ENCODE peak calls at places on chromosome 2, in ten cellular contexts. H, A, F, Y, R, K, L, I, M and T are unnamed samples.

GRCh38 chr2:222568866-222569265 is 87.0 kb downstream of the FARSB start:
- DNase-seq in H (peak; percentile 81), A (no peak), F (peak; percentile 62), Y (no peak), R (no peak), K (no peak), L (no peak), I (no peak), M (no peak), T (no peak)

GRCh38 chr2:169741-170140 is 94.1 kb downstream of the SH3YL1 start:
- DNase-seq in H (no peak), A (no peak), F (no peak), Y (no peak), R (no peak), K (no peak), L (no peak), I (no peak), M (no peak), T (no peak)

GRCh38 chr2:146238254-146238961 is 1606.4 kb upstream of the ACVR2A start:
- DNase-seq in H (no peak), A (no peak), F (no peak), Y (no peak), R (no peak), K (no peak), L (no peak), I (no peak), M (no peak), T (no peak)

GRCh38 chr2:222281495-222281894 is 17.3 kb downstream of the PAX3 start:
- DNase-seq in H (peak; percentile 72), A (no peak), F (no peak), Y (no peak), R (no peak), K (no peak), L (no peak), I (no peak), M (no peak), T (no peak)

GRCh38 chr2:224155896-224156295 is 116.8 kb upstream of the SERPINE2 start:
- DNase-seq in H (peak; percentile 72), A (no peak), F (peak; percentile 32), Y (no peak), R (no peak), K (no peak), L (no peak), I (no peak), M (no peak), T (no peak)

GRCh38 chr2:239098288-239098970 is 250.5 kb downstream of the TWIST2 start:
- DNase-seq in H (no peak), A (no peak), F (peak; percentile 95), Y (no peak), R (no peak), K (no peak), L (no peak), I (no peak), M (no peak), T (no peak)

GRCh38 chr2:110115291-110116032 is at the start of gene MALL:
- DNase-seq in H (peak; percentile 58), A (peak; percentile 54), F (peak; percentile 65), Y (peak; percentile 51), R (no peak), K (no peak), L (no peak), I (no peak), M (peak; percentile 47), T (no peak)

GRCh38 chr2:68880213-68880612 is 9.0 kb upstream of the BMP10 start:
- DNase-seq in H (peak; percentile 51), A (no peak), F (no peak), Y (no peak), R (no peak), K (no peak), L (no peak), I (no peak), M (no peak), T (no peak)

GRCh38 chr2:168196764-168197180 is 50.6 kb downstream of the STK39 start:
- DNase-seq in H (no peak), A (no peak), F (no peak), Y (no peak), R (no peak), K (no peak), L (no peak), I (no peak), M (no peak), T (no peak)

GRCh38 chr2:168201722-168202121 is 45.7 kb downstream of the STK39 start:
- DNase-seq in H (no peak), A (no peak), F (no peak), Y (no peak), R (no peak), K (no peak), L (no peak), I (no peak), M (no peak), T (no peak)

GRCh38 chr2:168194784-168195522 is 52.4 kb downstream of the STK39 start:
- DNase-seq in H (peak; percentile 26), A (no peak), F (peak; percentile 82), Y (no peak), R (no peak), K (peak; percentile 28), L (peak; percentile 73), I (no peak), M (no peak), T (no peak)

GRCh38 chr2:168201211-168201610 is 46.2 kb downstream of the STK39 start:
- DNase-seq in H (peak; percentile 88), A (no peak), F (no peak), Y (no peak), R (no peak), K (no peak), L (no peak), I (no peak), M (no peak), T (no peak)

GRCh38 chr2:168198476-168199192 is 48.8 kb downstream of the STK39 start:
- DNase-seq in H (peak; percentile 65), A (no peak), F (peak; percentile 78), Y (no peak), R (no peak), K (no peak), L (no peak), I (no peak), M (no peak), T (no peak)
- H3K79me2 ChIP-seq in H (peaks cover 25% of the 10 kb centered on the region), A (no peaks in the 10 kb centered on the region), F (peaks cover 75% of the 10 kb centered on the region), Y (no peaks in the 10 kb centered on the region), R (peaks cover 4% of the 10 kb centered on the region), K (no peaks in the 10 kb centered on the region), L (peaks cover 29% of the 10 kb centered on the region), I (peaks cover 91% of the 10 kb centered on the region), M (peaks cover 6% of the 10 kb centered on the region), T (no peaks in the 10 kb centered on the region)

GRCh38 chr2:127415593-127416485 is 2.4 kb upstream of the PROC start:
- DNase-seq in H (peak; percentile 36), A (peak; percentile 90), F (no peak), Y (peak; percentile 94), R (no peak), K (no peak), L (peak; percentile 64), I (peak; percentile 86), M (peak; percentile 58), T (peak; percentile 38)
- H3K9ac ChIP-seq in H (no peak overlapping the region), A (no peak overlapping the region), F (no peak overlapping the region), Y (no peak overlapping the region), R (no peak overlapping the region), K (peak overlapping the region; percentile 5), L (peak overlapping the region; percentile 61), I (peak overlapping the region; percentile 48), M (no peak overlapping the region), T (no peak overlapping the region)

GRCh38 chr2:168490916-168491605 is 35.0 kb downstream of the CERS6 start:
- DNase-seq in H (no peak), A (no peak), F (peak; percentile 44), Y (no peak), R (no peak), K (no peak), L (no peak), I (no peak), M (peak; percentile 3), T (peak; percentile 36)

GRCh38 chr2:168494190-168494711 is 38.2 kb downstream of the CERS6 start:
- DNase-seq in H (peak; percentile 17), A (peak; percentile 60), F (peak; percentile 11), Y (peak; percentile 54), R (no peak), K (no peak), L (no peak), I (peak; percentile 57), M (no peak), T (no peak)

GRCh38 chr2:168495524-168495923 is 39.5 kb downstream of the CERS6 start:
- DNase-seq in H (no peak), A (no peak), F (no peak), Y (no peak), R (no peak), K (peak; percentile 86), L (no peak), I (no peak), M (no peak), T (peak; percentile 89)

GRCh38 chr2:168486440-168486839 is 30.4 kb downstream of the CERS6 start:
- DNase-seq in H (no peak), A (no peak), F (no peak), Y (no peak), R (no peak), K (no peak), L (no peak), I (no peak), M (no peak), T (no peak)

DNA sequence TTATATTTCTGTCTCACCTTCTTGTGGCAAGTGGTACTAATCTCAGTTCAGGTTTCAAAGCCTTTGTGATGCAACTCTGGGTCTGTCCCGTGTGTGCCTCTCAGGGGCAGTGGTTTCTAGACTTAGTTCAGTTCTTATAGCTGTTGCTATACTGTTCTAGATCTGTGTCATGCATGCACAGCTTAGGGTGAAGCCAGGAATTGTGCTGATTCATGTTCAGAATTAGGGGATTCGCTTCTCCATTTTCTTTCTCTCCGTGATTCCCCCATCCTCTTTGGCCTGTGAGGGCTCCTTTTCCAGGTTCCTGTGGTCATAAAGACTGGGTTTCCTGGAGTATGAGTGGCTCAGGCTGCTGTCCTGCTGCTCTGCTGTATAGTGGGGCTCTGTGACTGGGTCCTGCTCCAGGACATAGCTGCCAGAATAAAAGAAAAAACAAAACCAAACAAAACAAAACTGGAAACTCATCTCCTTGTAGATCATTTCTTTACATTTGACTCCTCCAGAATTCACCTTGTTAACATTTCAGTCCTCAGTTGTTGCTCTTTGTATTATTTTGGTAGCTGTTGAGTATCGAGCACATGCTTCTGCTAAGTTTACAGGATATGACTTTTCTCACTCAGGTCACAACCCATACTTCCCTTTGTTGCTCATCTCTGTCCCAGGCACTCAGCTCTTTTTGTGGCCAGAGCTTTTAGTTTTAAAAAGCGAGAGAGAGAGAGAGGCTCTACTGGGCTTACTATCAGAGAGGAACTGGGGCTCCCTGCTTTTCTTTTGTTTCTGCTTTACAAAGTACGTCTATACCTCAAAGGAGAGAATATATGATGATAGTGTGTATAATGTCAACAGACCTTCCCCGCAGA is 34.2 kb downstream of the CERS6 start:
- DNase-seq in H (peak; percentile 66), A (peak; percentile 18), F (peak; percentile 54), Y (no peak), R (no peak), K (peak; percentile 92), L (peak; percentile 32), I (no peak), M (peak; percentile 46), T (peak; percentile 93)
- H3K79me2 ChIP-seq in H (no peaks in the 10 kb centered on the region), A (peaks cover 99% of the 10 kb centered on the region), F (peaks cover 50% of the 10 kb centered on the region), Y (no peaks in the 10 kb centered on the region), R (peaks cover 85% of the 10 kb centered on the region), K (peaks cover 84% of the 10 kb centered on the region), L (peaks cover 24% of the 10 kb centered on the region), I (no peaks in the 10 kb centered on the region), M (peaks cover 2% of the 10 kb centered on the region), T (peaks cover 83% of the 10 kb centered on the region)

GRCh38 chr2:28610583-28611201 is 114.8 kb downstream of the PLB1 start:
- DNase-seq in H (peak; percentile 98), A (no peak), F (peak; percentile 92), Y (no peak), R (no peak), K (no peak), L (no peak), I (no peak), M (peak; percentile 92), T (no peak)

GRCh38 chr2:28612131-28612812 is 116.4 kb downstream of the PLB1 start:
- DNase-seq in H (no peak), A (no peak), F (no peak), Y (no peak), R (no peak), K (no peak), L (no peak), I (no peak), M (no peak), T (no peak)

GRCh38 chr2:28613616-28614501 is 118.0 kb downstream of the PLB1 start:
- DNase-seq in H (peak; percentile 95), A (peak; percentile 56), F (no peak), Y (no peak), R (no peak), K (no peak), L (peak; percentile 54), I (no peak), M (no peak), T (peak; percentile 6)

GRCh38 chr2:28615691-28616090 is 119.8 kb downstream of the PLB1 start:
- DNase-seq in H (no peak), A (no peak), F (no peak), Y (no peak), R (no peak), K (no peak), L (no peak), I (no peak), M (no peak), T (no peak)

GRCh38 chr2:28613181-28613580 is 117.3 kb downstream of the PLB1 start:
- DNase-seq in H (no peak), A (no peak), F (no peak), Y (no peak), R (no peak), K (no peak), L (peak; percentile 24), I (no peak), M (peak; percentile 24), T (no peak)
- H3K9ac ChIP-seq in H (no peak overlapping the region), A (no peak overlapping the region), F (no peak overlapping the region), Y (no peak overlapping the region), R (no peak overlapping the region), K (no peak overlapping the region), L (no peak overlapping the region), I (no peak overlapping the region), M (no peak overlapping the region), T (no peak overlapping the region)